ENCODE peak calls at places on chromosome 4, in nine cellular contexts. V is HCT116, G is H1, J is lower leg skin, L is upper lobe of left lung, D is esophagus squamous epithelium, K is spleen, F is A549, B is ovary. N is an unnamed sample.

GRCh38 chr4:121582296-121582695 is 114.5 kb downstream of the ANXA5 start:
- DNase-seq in V (no peak), G (no peak), J (no peak), L (no peak), D (no peak), K (no peak), F (no peak), B (no peak), N (no peak)

GRCh38 chr4:55507612-55508011 is 39.1 kb downstream of the CLOCK start:
- DNase-seq in V (no peak), G (no peak), J (no peak), L (no peak), D (no peak), K (no peak), F (no peak), B (no peak), N (no peak)

GRCh38 chr4:63632858-63633257 is 776.4 kb downstream of the TECRL start:
- DNase-seq in V (no peak), G (no peak), J (no peak), L (no peak), D (no peak), K (no peak), F (no peak), B (no peak), N (no peak)

GRCh38 chr4:173319696-173320095 is 14.5 kb downstream of the HMGB2 start:
- DNase-seq in V (no peak), G (no peak), J (no peak), L (no peak), D (no peak), K (no peak), F (no peak), B (no peak), N (no peak)

GRCh38 chr4:4386736-4387392 is at the start of gene NSG1:
- DNase-seq in V (no peak), G (peak), J (no peak), L (peak), D (no peak), K (no peak), F (peak), B (peak), N (peak)

GRCh38 chr4:103046416-103047290 is 27.1 kb upstream of the SLC9B1 start:
- DNase-seq in V (peak), G (no peak), J (no peak), L (no peak), D (no peak), K (no peak), F (peak), B (no peak), N (peak)

GRCh38 chr4:185387957-185388356 is 7.8 kb downstream of the LRP2BP start:
- DNase-seq in V (no peak), G (no peak), J (no peak), L (no peak), D (no peak), K (no peak), F (no peak), B (no peak), N (no peak)

GRCh38 chr4:135050086-135050717 is 848.6 kb upstream of the PABPC4L start:
- DNase-seq in V (no peak), G (no peak), J (no peak), L (no peak), D (no peak), K (no peak), F (no peak), B (no peak), N (no peak)

GRCh38 chr4:26015133-26015651 is 101.2 kb downstream of the SMIM20 start:
- DNase-seq in V (no peak), G (no peak), J (no peak), L (peak), D (peak), K (no peak), F (no peak), B (no peak), N (no peak)

GRCh38 chr4:114599231-114600065 is 841 bp downstream of the UGT8 start:
- DNase-seq in V (peak), G (peak), J (no peak), L (peak), D (peak), K (peak), F (no peak), B (no peak), N (no peak)

GRCh38 chr4:113604955-113605354 is 156.6 kb downstream of the CAMK2D start:
- DNase-seq in V (no peak), G (no peak), J (no peak), L (no peak), D (no peak), K (no peak), F (peak), B (no peak), N (no peak)

GRCh38 chr4:152328595-152328994 is 207.3 kb downstream of the FBXW7 start:
- DNase-seq in V (peak), G (no peak), J (peak), L (no peak), D (no peak), K (no peak), F (peak), B (no peak), N (no peak)

GRCh38 chr4:119100640-119101039 is 35.0 kb upstream of the MYOZ2 start:
- DNase-seq in V (no peak), G (no peak), J (no peak), L (no peak), D (no peak), K (no peak), F (no peak), B (no peak), N (no peak)

GRCh38 chr4:187204389-187204920 is 480.8 kb upstream of the FAT1 start:
- DNase-seq in V (no peak), G (no peak), J (no peak), L (no peak), D (no peak), K (no peak), F (peak), B (no peak), N (no peak)

GRCh38 chr4:105994061-105994460 is 98.8 kb downstream of the NPNT start:
- DNase-seq in V (no peak), G (no peak), J (no peak), L (no peak), D (no peak), K (no peak), F (no peak), B (no peak), N (no peak)

GRCh38 chr4:5784021-5784420 is 73.0 kb downstream of the EVC start:
- DNase-seq in V (no peak), G (peak), J (no peak), L (no peak), D (no peak), K (no peak), F (no peak), B (no peak), N (no peak)

GRCh38 chr4:55765070-55765469 is 54.5 kb upstream of the EXOC1L start:
- DNase-seq in V (no peak), G (no peak), J (no peak), L (no peak), D (no peak), K (no peak), F (no peak), B (no peak), N (no peak)

GRCh38 chr4:142547974-142548373 is 298.1 kb downstream of the INPP4B start:
- DNase-seq in V (no peak), G (no peak), J (no peak), L (no peak), D (no peak), K (no peak), F (no peak), B (no peak), N (no peak)

GRCh38 chr4:107721436-107722090 is 1.5 kb upstream of the PAPSS1 start:
- DNase-seq in V (no peak), G (peak), J (no peak), L (peak), D (peak), K (peak), F (no peak), B (no peak), N (peak)

GRCh38 chr4:32455231-32455630 is 1735.1 kb downstream of the PCDH7 start:
- DNase-seq in V (no peak), G (no peak), J (no peak), L (no peak), D (no peak), K (no peak), F (no peak), B (no peak), N (no peak)

GRCh38 chr4:43457866-43458265 is 565.4 kb downstream of the GRXCR1 start:
- DNase-seq in V (no peak), G (no peak), J (no peak), L (no peak), D (no peak), K (no peak), F (no peak), B (no peak), N (no peak)

GRCh38 chr4:160217352-160217751 is 1114.5 kb downstream of the RAPGEF2 start:
- DNase-seq in V (no peak), G (no peak), J (no peak), L (no peak), D (no peak), K (no peak), F (no peak), B (no peak), N (no peak)

GRCh38 chr4:123443401-123444297 is 47.1 kb downstream of the SPRY1 start:
- DNase-seq in V (no peak), G (no peak), J (no peak), L (no peak), D (no peak), K (no peak), F (no peak), B (no peak), N (no peak)

GRCh38 chr4:17664755-17665154 is 50.3 kb downstream of the MED28 start:
- DNase-seq in V (no peak), G (no peak), J (no peak), L (no peak), D (no peak), K (no peak), F (no peak), B (no peak), N (no peak)

GRCh38 chr4:82774711-82775171 is 23.9 kb downstream of the SCD5 start:
- DNase-seq in V (no peak), G (no peak), J (no peak), L (no peak), D (no peak), K (no peak), F (no peak), B (no peak), N (no peak)

GRCh38 chr4:41878170-41878941 is 56.9 kb upstream of the TMEM33 start:
- DNase-seq in V (no peak), G (peak), J (no peak), L (peak), D (no peak), K (peak), F (no peak), B (no peak), N (no peak)

GRCh38 chr4:101160792-101161592 is 186.3 kb downstream of the PPP3CA start:
- DNase-seq in V (peak), G (no peak), J (no peak), L (no peak), D (no peak), K (no peak), F (peak), B (no peak), N (no peak)

GRCh38 chr4:86300516-86300915 is 59.3 kb downstream of the MAPK10 start:
- DNase-seq in V (no peak), G (no peak), J (no peak), L (no peak), D (no peak), K (no peak), F (no peak), B (no peak), N (no peak)

GRCh38 chr4:555566-556275 is 20.4 kb downstream of the TMEM271 start:
- DNase-seq in V (no peak), G (no peak), J (no peak), L (no peak), D (no peak), K (no peak), F (no peak), B (no peak), N (no peak)

DNA sequence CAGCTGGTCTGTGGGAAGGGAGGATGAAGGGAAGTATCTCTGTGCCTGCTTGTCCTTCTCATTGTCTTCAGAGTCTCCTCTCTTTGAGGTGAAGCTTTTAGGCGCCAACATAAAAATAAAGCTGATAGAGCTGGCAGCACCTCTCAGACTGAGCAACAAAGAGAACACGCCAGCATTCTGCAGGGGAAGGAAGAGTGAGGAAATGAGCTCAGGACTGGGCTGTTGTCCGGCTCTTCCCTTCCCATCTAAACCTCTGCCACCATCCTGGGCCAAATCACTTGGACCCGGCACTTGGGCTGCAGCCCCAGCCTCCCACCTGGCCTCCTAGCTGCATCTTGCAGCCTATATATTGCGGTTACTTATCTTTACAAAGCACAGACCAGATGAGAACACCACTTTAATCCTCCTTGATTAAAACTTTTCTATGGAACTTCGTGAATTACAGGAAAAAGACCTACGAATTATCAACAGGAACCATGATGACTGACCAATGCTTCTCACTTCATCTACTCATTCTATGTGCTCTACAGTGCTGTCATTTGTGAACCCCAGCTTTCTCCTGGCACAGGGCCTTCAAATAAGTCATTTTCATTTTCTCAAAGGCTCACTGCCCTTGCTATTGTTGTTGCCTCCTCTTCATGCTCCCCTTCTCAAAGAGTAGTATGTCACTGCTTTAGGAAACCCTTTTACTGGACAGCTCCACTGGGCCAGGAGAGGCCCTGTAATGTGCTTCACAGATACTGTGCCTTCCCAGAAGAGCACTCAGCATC is 476.5 kb upstream of the HS3ST1 start:
- DNase-seq in V (no peak), G (no peak), J (no peak), L (peak), D (no peak), K (no peak), F (no peak), B (no peak), N (no peak)
- TF ChIP-seq POLR2A in V (no peak), G (no peak), J (no peak), L (no peak), D (no peak), K (no peak), F (no peak), B (no peak), N (no peak)

GRCh38 chr4:128285085-128286023 is 2.3 kb downstream of the PGRMC2 start:
- DNase-seq in V (no peak), G (no peak), J (peak), L (peak), D (no peak), K (no peak), F (peak), B (no peak), N (no peak)

GRCh38 chr4:128287871-128288688 is 467 bp upstream of the PGRMC2 start:
- DNase-seq in V (peak), G (peak), J (peak), L (peak), D (peak), K (peak), F (peak), B (peak), N (peak)

GRCh38 chr4:128288689-128289106 is 1.1 kb upstream of the PGRMC2 start:
- DNase-seq in V (no peak), G (no peak), J (no peak), L (no peak), D (no peak), K (no peak), F (peak), B (no peak), N (peak)

GRCh38 chr4:128287159-128287870 is at the start of gene PGRMC2:
- DNase-seq in V (no peak), G (peak), J (peak), L (no peak), D (peak), K (no peak), F (peak), B (no peak), N (no peak)

GRCh38 chr4:128286474-128287158 is 997 bp downstream of the PGRMC2 start:
- DNase-seq in V (peak), G (no peak), J (no peak), L (no peak), D (no peak), K (no peak), F (peak), B (no peak), N (peak)
- TF ChIP-seq POLR2A in V (no peak), G (peak), J (no peak), L (no peak), D (no peak), K (no peak), F (no peak), B (no peak), N (peak)

DNA sequence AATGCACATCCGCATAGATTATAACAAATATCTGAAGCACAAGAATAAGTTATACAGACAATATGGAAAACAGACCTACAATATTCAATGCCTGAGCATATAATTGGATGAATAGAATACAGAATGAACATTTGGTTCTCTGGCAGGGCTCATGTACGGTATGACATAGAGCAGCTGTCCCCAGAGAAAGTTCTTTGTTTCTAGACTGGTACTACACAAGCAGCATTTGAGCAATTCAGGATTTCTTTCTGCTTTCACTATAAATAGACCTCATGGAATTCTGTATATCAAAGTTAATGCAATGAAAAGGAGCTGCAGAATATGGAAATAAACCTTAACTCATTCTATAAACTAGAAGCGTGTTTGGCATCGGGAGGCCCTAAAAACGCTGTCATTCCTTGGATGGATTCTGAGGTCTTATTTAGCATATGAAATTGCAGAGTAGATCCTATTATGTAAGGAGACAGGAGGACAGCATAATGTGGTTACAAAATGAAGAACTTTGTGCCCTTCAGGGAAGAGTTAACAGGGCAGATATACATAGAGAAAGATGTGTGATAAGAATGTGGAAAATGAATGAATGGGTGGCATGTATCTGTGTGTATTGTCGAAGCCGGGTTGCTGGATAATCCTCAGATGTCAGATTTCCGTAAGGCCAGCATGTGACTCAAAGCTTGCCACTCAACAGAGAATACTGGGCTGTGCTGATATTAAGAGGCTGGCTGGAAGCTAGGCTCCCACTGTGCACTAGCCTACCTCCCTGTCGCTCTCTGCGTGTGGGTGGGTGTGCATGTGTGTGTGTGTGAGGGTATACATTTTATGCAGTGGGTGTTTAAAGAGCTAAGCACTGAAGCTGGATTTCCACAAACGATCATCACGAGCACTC is 103.3 kb upstream of the SLC4A4 start:
- DNase-seq in V (no peak), G (no peak), J (no peak), L (no peak), D (no peak), K (no peak), F (no peak), B (no peak), N (no peak)
- TF ChIP-seq POLR2A in V (no peak), G (no peak), J (no peak), L (no peak), D (no peak), K (no peak), F (no peak), B (no peak), N (no peak)

GRCh38 chr4:2468464-2469191 is at the start of gene RNF4:
- DNase-seq in V (peak), G (peak), J (peak), L (peak), D (peak), K (peak), F (peak), B (peak), N (peak)
- TF ChIP-seq POLR2A in V (peak), G (no peak), J (no peak), L (peak), D (no peak), K (no peak), F (peak), B (peak), N (peak)

DNA sequence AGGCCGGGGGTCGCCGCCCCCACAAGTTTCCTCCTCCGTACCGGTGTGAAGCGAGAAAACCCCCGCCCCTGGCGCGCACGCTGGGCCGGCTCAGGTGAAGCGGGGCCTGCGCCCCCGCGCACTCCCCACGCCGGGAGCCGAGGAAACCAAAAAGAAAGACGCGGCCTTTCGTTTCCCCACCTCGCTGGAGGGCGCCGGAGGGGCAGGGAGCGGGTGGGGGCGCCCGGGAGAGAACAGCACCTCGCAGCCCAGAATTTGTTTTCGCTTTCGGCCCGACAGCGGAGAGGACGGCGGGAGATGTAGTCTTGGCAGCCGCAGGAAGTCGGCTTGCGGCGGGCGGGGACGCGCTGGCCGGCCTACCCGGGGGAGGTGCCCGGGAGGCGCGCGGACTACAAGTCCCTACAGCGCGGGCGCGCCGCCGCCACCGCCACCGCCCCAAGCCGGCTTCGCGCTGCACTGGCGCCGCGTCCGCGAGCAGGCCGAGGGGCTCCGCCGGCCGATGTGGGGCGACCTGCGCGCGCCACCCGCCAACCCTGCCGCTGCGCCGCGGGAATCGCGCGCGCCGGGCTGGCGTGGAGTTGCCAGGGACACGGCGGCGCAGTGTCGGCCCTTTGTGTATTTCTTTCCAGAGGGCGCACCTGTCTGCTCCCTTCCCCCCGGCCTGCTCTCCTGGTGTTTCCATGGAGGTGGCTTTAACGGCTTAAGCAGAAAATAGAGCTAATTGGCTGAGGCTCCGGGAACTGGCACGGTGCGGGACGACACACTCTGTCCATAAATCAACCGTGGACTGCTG is at the start of gene OTUD4:
- DNase-seq in V (peak), G (peak), J (peak), L (peak), D (peak), K (peak), F (peak), B (peak), N (peak)
- TF ChIP-seq POLR2A in V (peak), G (no peak), J (no peak), L (peak), D (no peak), K (no peak), F (peak), B (peak), N (peak)

DNA sequence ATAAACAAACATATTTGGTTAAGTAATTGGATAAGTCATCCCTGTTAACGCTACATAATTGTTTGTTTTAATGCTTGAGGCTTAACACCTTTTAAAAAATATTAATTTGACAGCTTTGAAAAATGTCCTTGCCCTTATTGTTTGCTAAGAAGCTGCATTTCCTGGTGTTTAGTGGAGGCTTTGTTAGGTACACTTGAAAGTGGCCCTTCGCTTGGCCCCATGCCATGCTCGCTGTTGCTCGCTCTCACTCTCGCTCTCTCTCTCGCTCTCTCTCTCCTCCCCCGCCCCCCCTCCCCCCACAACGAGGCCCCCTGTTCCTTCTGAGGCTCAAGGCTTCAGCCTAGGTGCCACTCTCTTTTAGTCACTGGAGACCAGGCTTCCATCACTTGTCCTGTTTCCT is 139.6 kb downstream of the DCLK2 start:
- DNase-seq in V (no peak), G (no peak), J (no peak), L (no peak), D (no peak), K (no peak), F (no peak), B (no peak), N (no peak)
- TF ChIP-seq POLR2A in V (no peak), G (no peak), J (no peak), L (no peak), D (no peak), K (no peak), F (no peak), B (no peak), N (no peak)